ENCODE peak calls at places on chromosome 2, in four cellular contexts. H is HepG2, X is IMR-90, A is A549. D is an unnamed sample.

GRCh38 chr2:219446101-219446504 is 11.5 kb downstream of the SPEG start:
- DNase-seq in H (no peak), X (peak; percentile 67), A (peak; percentile 46), D (no peak)

GRCh38 chr2:135620223-135620622 is 88.9 kb downstream of the R3HDM1 start:
- DNase-seq in H (no peak), X (no peak), A (no peak), D (no peak)

GRCh38 chr2:235677276-235677788 is 183.5 kb downstream of the AGAP1 start:
- DNase-seq in H (no peak), X (no peak), A (no peak), D (no peak)

GRCh38 chr2:3270095-3270478 is 107.5 kb downstream of the EIPR1 start:
- DNase-seq in H (no peak), X (no peak), A (no peak), D (no peak)

GRCh38 chr2:76197842-76198448 is 487.2 kb upstream of the GCFC2 start:
- DNase-seq in H (peak; percentile 72), X (peak; percentile 65), A (peak; percentile 79), D (peak; percentile 87)

GRCh38 chr2:154402138-154402714 is 296.3 kb upstream of the KCNJ3 start:
- DNase-seq in H (peak; percentile 53), X (peak; percentile 0), A (peak; percentile 45), D (no peak)

GRCh38 chr2:23904215-23904614 is 22.7 kb downstream of the ATAD2B start:
- DNase-seq in H (no peak), X (no peak), A (no peak), D (no peak)

GRCh38 chr2:127561371-127561770 is 25.9 kb downstream of the MYO7B start:
- DNase-seq in H (no peak), X (no peak), A (no peak), D (no peak)

GRCh38 chr2:20641123-20641985 is 9.5 kb downstream of the HS1BP3 start:
- DNase-seq in H (no peak), X (peak; percentile 77), A (peak; percentile 29), D (no peak)

GRCh38 chr2:17791121-17791902 is 24.9 kb upstream of the MSGN1 start:
- DNase-seq in H (no peak), X (peak; percentile 84), A (no peak), D (no peak)

GRCh38 chr2:203673933-203674332 is 32.5 kb upstream of the CD28 start:
- DNase-seq in H (no peak), X (no peak), A (no peak), D (no peak)

GRCh38 chr2:26559044-26559405 is 81.1 kb upstream of the OTOF start:
- DNase-seq in H (no peak), X (no peak), A (no peak), D (no peak)
- TF ChIP-seq CEBPB in H (no peak), X (no peak), A (no peak), D (no peak)

GRCh38 chr2:232908695-232909094 is 38.6 kb downstream of the SNORC start:
- DNase-seq in H (no peak), X (no peak), A (no peak), D (no peak)

GRCh38 chr2:232913903-232914302 is 43.8 kb downstream of the SNORC start:
- DNase-seq in H (no peak), X (no peak), A (no peak), D (no peak)

GRCh38 chr2:232910376-232910775 is 40.3 kb downstream of the SNORC start:
- DNase-seq in H (no peak), X (no peak), A (no peak), D (no peak)

DNA sequence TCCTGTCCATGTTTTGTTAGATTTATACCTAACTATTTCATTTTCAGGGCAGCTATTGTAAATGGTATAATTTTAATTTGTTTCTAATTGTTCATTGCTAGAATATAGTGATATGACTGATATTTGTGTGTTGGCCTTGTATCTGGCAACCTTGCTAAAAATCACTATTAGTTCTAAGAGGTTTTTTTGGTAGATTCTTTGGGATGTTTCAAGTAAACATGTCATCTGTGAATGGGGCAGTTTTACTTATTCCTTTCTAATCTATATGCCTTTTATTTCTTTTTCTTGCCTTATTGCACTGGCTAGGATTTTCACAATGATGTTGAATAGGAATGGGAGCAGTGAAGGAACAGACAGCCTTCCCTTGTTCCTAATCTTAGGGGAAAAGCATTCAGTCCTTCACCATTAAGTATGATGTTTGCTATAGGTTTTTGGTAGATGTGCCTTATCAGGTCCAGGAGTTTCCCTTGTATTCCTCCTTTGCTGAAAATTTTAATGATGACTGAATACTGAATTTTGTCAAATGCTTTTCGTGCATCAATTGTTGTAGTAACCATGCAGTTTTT is 41.7 kb downstream of the SNORC start:
- DNase-seq in H (no peak), X (no peak), A (no peak), D (no peak)
- TF ChIP-seq POLR2A in H (no peak), X (no peak), A (no peak), D (no peak)

DNA sequence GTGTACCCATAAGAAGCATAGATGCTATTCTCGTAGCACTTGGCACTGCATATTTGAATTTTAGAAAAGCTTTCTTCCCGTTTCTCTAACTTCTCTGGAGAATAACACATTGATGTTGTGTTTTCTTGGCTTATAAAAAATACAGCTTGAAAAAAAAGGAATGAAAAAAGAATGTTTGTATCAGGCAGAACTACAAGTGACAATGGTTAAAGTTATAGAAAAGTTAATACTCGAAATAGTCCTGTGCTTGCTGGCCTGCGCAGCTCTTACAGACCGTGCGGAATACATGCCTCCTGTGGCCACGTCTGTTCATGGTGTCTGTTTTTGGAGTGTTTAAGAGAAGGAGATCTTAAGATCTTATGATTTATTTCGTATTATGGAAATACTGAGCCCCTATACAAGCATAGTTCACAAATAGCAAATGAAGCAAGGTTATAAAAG is 808 bp downstream of the DUSP19 start:
- DNase-seq in H (no peak), X (no peak), A (no peak), D (no peak)
- TF ChIP-seq CEBPB in H (no peak), X (no peak), A (no peak), D (no peak)

GRCh38 chr2:70084973-70085710 is 2.1 kb upstream of the PCBP1 start:
- DNase-seq in H (no peak), X (no peak), A (no peak), D (peak; percentile 92)
- TF ChIP-seq POLR2A in H (no peak), X (no peak), A (no peak), D (peak; percentile 69)

D was measured in H1.